ENCODE peak calls at places on chromosomes 11 and 22, in seven cellular contexts. One of them, this sample, is unnamed.

GRCh38 chr11:64885367-64886286 is 7.2 kb upstream of the EHD1 start:
- DNase-seq in activated CD8-positive, alpha-beta T cell treated with anti-CD3 and anti-CD28 coated beads for 36 hours: peak; percentile 67
- DNase-seq in stomach: no peak
- DNase-seq in sigmoid colon: no peak
- DNase-seq in HT-29: peak; percentile 45
- DNase-seq in iPS DF 19.7: no peak
- DNase-seq in NCI-H774: no peak
- DNase-seq in this sample: no peak

GRCh38 chr22:23243006-23243573 is 62.8 kb downstream of the BCR start:
- DNase-seq in iPS DF 19.7: peak; percentile 83
- DNase-seq in activated CD8-positive, alpha-beta T cell treated with anti-CD3 and anti-CD28 coated beads for 36 hours: peak; percentile 87
- DNase-seq in stomach: no peak
- DNase-seq in HT-29: no peak
- DNase-seq in sigmoid colon: no peak
- DNase-seq in NCI-H774: no peak
- DNase-seq in this sample: no peak

GRCh38 chr22:26606611-26607010 is 11.2 kb downstream of the CRYBB1 start:
- DNase-seq in HT-29: no peak
- DNase-seq in NCI-H774: no peak
- DNase-seq in iPS DF 19.7: no peak
- DNase-seq in stomach: no peak
- DNase-seq in sigmoid colon: no peak
- DNase-seq in activated CD8-positive, alpha-beta T cell treated with anti-CD3 and anti-CD28 coated beads for 36 hours: no peak
- DNase-seq in this sample: no peak

GRCh38 chr11:23555085-23555484 is 694.8 kb upstream of the CCDC179 start:
- DNase-seq in iPS DF 19.7: no peak
- DNase-seq in NCI-H774: no peak
- DNase-seq in activated CD8-positive, alpha-beta T cell treated with anti-CD3 and anti-CD28 coated beads for 36 hours: no peak
- DNase-seq in HT-29: no peak
- DNase-seq in stomach: no peak
- DNase-seq in sigmoid colon: no peak
- DNase-seq in this sample: no peak

GRCh38 chr11:271316-271715 is 6.9 kb upstream of the NLRP6 start:
- DNase-seq in iPS DF 19.7: no peak
- DNase-seq in sigmoid colon: no peak
- DNase-seq in NCI-H774: no peak
- DNase-seq in stomach: no peak
- DNase-seq in HT-29: no peak
- DNase-seq in activated CD8-positive, alpha-beta T cell treated with anti-CD3 and anti-CD28 coated beads for 36 hours: no peak
- DNase-seq in this sample: no peak

GRCh38 chr11:818396-819128 is at the start of gene PNPLA2:
- DNase-seq in stomach: peak; percentile 64
- DNase-seq in activated CD8-positive, alpha-beta T cell treated with anti-CD3 and anti-CD28 coated beads for 36 hours: no peak
- DNase-seq in iPS DF 19.7: no peak
- DNase-seq in NCI-H774: no peak
- DNase-seq in HT-29: peak; percentile 91
- DNase-seq in sigmoid colon: no peak
- DNase-seq in this sample: no peak

GRCh38 chr11:44680982-44681597 is 45.7 kb upstream of the TSPAN18 start:
- DNase-seq in NCI-H774: no peak
- DNase-seq in HT-29: no peak
- DNase-seq in activated CD8-positive, alpha-beta T cell treated with anti-CD3 and anti-CD28 coated beads for 36 hours: peak; percentile 71
- DNase-seq in sigmoid colon: no peak
- DNase-seq in iPS DF 19.7: peak; percentile 56
- DNase-seq in stomach: no peak
- DNase-seq in this sample: no peak

GRCh38 chr22:46064966-46065666 is 85.2 kb upstream of the PPARA start:
- DNase-seq in HT-29: peak; percentile 64
- DNase-seq in stomach: peak; percentile 23
- DNase-seq in NCI-H774: no peak
- DNase-seq in sigmoid colon: peak; percentile 69
- DNase-seq in iPS DF 19.7: no peak
- DNase-seq in activated CD8-positive, alpha-beta T cell treated with anti-CD3 and anti-CD28 coated beads for 36 hours: no peak
- DNase-seq in this sample: no peak

GRCh38 chr11:62588966-62589637 is 2.2 kb downstream of the TUT1 start:
- DNase-seq in sigmoid colon: no peak
- DNase-seq in activated CD8-positive, alpha-beta T cell treated with anti-CD3 and anti-CD28 coated beads for 36 hours: peak; percentile 51
- DNase-seq in iPS DF 19.7: no peak
- DNase-seq in HT-29: no peak
- DNase-seq in NCI-H774: no peak
- DNase-seq in stomach: no peak
- DNase-seq in this sample: no peak

GRCh38 chr11:125071408-125071807 is 8.3 kb downstream of the SLC37A2 start:
- DNase-seq in NCI-H774: no peak
- DNase-seq in HT-29: no peak
- DNase-seq in sigmoid colon: peak; percentile 69
- DNase-seq in iPS DF 19.7: no peak
- DNase-seq in stomach: no peak
- DNase-seq in activated CD8-positive, alpha-beta T cell treated with anti-CD3 and anti-CD28 coated beads for 36 hours: no peak
- DNase-seq in this sample: no peak

GRCh38 chr11:16098827-16099226 is 257.5 kb downstream of the SOX6 start:
- DNase-seq in stomach: no peak
- DNase-seq in activated CD8-positive, alpha-beta T cell treated with anti-CD3 and anti-CD28 coated beads for 36 hours: no peak
- DNase-seq in iPS DF 19.7: no peak
- DNase-seq in NCI-H774: no peak
- DNase-seq in sigmoid colon: no peak
- DNase-seq in HT-29: no peak
- DNase-seq in this sample: peak; percentile 57

GRCh38 chr11:121829159-121829643 is 286.8 kb downstream of the BLID start:
- DNase-seq in sigmoid colon: no peak
- DNase-seq in HT-29: no peak
- DNase-seq in iPS DF 19.7: no peak
- DNase-seq in NCI-H774: no peak
- DNase-seq in stomach: no peak
- DNase-seq in activated CD8-positive, alpha-beta T cell treated with anti-CD3 and anti-CD28 coated beads for 36 hours: peak; percentile 3
- DNase-seq in this sample: no peak

GRCh38 chr11:134258577-134258976 is 5.2 kb downstream of the ACAD8 start:
- DNase-seq in stomach: no peak
- DNase-seq in activated CD8-positive, alpha-beta T cell treated with anti-CD3 and anti-CD28 coated beads for 36 hours: no peak
- DNase-seq in NCI-H774: no peak
- DNase-seq in sigmoid colon: no peak
- DNase-seq in iPS DF 19.7: no peak
- DNase-seq in HT-29: no peak
- DNase-seq in this sample: no peak

GRCh38 chr11:96139692-96140091 is 203.3 kb downstream of the MAML2 start:
- DNase-seq in sigmoid colon: no peak
- DNase-seq in HT-29: no peak
- DNase-seq in activated CD8-positive, alpha-beta T cell treated with anti-CD3 and anti-CD28 coated beads for 36 hours: no peak
- DNase-seq in iPS DF 19.7: no peak
- DNase-seq in NCI-H774: no peak
- DNase-seq in stomach: no peak
- DNase-seq in this sample: no peak

GRCh38 chr11:45100338-45100737 is 46.1 kb upstream of the PRDM11 start:
- DNase-seq in NCI-H774: no peak
- DNase-seq in sigmoid colon: no peak
- DNase-seq in activated CD8-positive, alpha-beta T cell treated with anti-CD3 and anti-CD28 coated beads for 36 hours: peak; percentile 16
- DNase-seq in HT-29: no peak
- DNase-seq in iPS DF 19.7: no peak
- DNase-seq in stomach: no peak
- DNase-seq in this sample: peak; percentile 73

GRCh38 chr22:37313376-37314314 is 31.3 kb downstream of the CYTH4 start:
- DNase-seq in NCI-H774: no peak
- DNase-seq in HT-29: no peak
- DNase-seq in iPS DF 19.7: no peak
- DNase-seq in activated CD8-positive, alpha-beta T cell treated with anti-CD3 and anti-CD28 coated beads for 36 hours: no peak
- DNase-seq in sigmoid colon: no peak
- DNase-seq in stomach: no peak
- DNase-seq in this sample: no peak

This sample was measured in NCI-H526.